ENCODE peak calls at places on chromosomes 6 and 20, in five cellular contexts. D is HL-60; M is cardiac fibroblast; Z is effector CD4-positive, alpha-beta T cell; U is epithelial cell of prostate. R is an unnamed sample.

GRCh38 chr6:152356659-152357058 is 280.5 kb downstream of the SYNE1 start:
- DNase-seq in D (peak; percentile 61), M (peak; percentile 74), Z (no peak), U (no peak), R (peak; percentile 47)

GRCh38 chr6:26501482-26501986 is 1.4 kb downstream of the BTN1A1 start:
- DNase-seq in D (peak; percentile 3), M (peak; percentile 19), Z (peak; percentile 11), U (no peak), R (peak; percentile 25)

GRCh38 chr6:146915671-146916127 is 288.5 kb upstream of the STXBP5 start:
- DNase-seq in D (peak; percentile 26), M (peak; percentile 85), Z (no peak), U (peak; percentile 8), R (peak; percentile 72)

GRCh38 chr20:16417001-16417400 is 156.2 kb downstream of the KIF16B start:
- DNase-seq in D (no peak), M (no peak), Z (no peak), U (no peak), R (no peak)

GRCh38 chr20:11929947-11930346 is 12.3 kb downstream of the BTBD3 start:
- DNase-seq in D (peak; percentile 14), M (no peak), Z (no peak), U (no peak), R (no peak)

GRCh38 chr20:36461600-36462439 is 79.5 kb upstream of the MYL9 start:
- DNase-seq in D (peak; percentile 12), M (peak; percentile 53), Z (peak; percentile 29), U (no peak), R (peak; percentile 42)

GRCh38 chr20:57065646-57066045 is 200.8 kb downstream of the BMP7 start:
- DNase-seq in D (no peak), M (no peak), Z (no peak), U (no peak), R (no peak)

GRCh38 chr20:46563170-46563847 is 12.9 kb upstream of the OCSTAMP start:
- DNase-seq in D (no peak), M (no peak), Z (no peak), U (no peak), R (no peak)

GRCh38 chr6:19782588-19782987 is 54.6 kb upstream of the ID4 start:
- DNase-seq in D (no peak), M (no peak), Z (no peak), U (no peak), R (no peak)

GRCh38 chr20:33685328-33686007 is 717 bp downstream of the E2F1 start:
- DNase-seq in D (peak; percentile 61), M (no peak), Z (peak; percentile 25), U (no peak), R (no peak)

R was measured in IMR-90.